ENCODE peak calls at places on chromosomes 4 and X, in ten cellular contexts. A is NCI-H345, H is AG09319, I is AG08396, R is OCI-M1, J is ELR, C is cardiac muscle cell, W is activated T-cell treated with anti-CD3 and anti-CD28 coated beads for 24 hours, F is HEK293T, M is HFFc6. D is an unnamed sample.

GRCh38 chr4:124177647-124178425 is 534.7 kb downstream of the ANKRD50 start:
- DNase-seq in F (no peak), M (peak), W (no peak), A (no peak), J (peak), H (peak), I (peak), C (peak), R (no peak), D (no peak)

GRCh38 chrX:39855748-39856129 is 242.0 kb downstream of the BCOR start:
- DNase-seq in F (no peak), A (peak), H (no peak), J (peak), R (peak), W (peak), M (no peak), I (peak), C (peak), D (no peak)

GRCh38 chr4:1200425-1201035 is 28.1 kb upstream of the SPON2 start:
- DNase-seq in A (no peak), F (no peak), W (no peak), H (peak), J (peak), M (peak), R (no peak), I (peak), C (peak), D (peak)

GRCh38 chr4:55830741-55831140 is 11.2 kb downstream of the EXOC1L start:
- DNase-seq in M (no peak), I (no peak), A (no peak), R (no peak), C (no peak), W (no peak), H (no peak), F (no peak), J (no peak), D (no peak)

GRCh38 chr4:44319129-44319528 is 129.5 kb downstream of the KCTD8 start:
- DNase-seq in W (no peak), J (no peak), H (no peak), M (no peak), R (no peak), A (no peak), C (no peak), F (no peak), I (no peak), D (no peak)

GRCh38 chr4:117968606-117969005 is 65.7 kb upstream of the NDST3 start:
- DNase-seq in I (no peak), A (no peak), C (no peak), J (no peak), R (peak), H (no peak), F (no peak), M (no peak), W (no peak), D (no peak)

GRCh38 chrX:24506082-24506481 is 41.0 kb downstream of the PDK3 start:
- DNase-seq in C (peak), F (no peak), A (no peak), W (no peak), J (peak), I (peak), M (peak), H (no peak), R (peak), D (no peak)

GRCh38 chr4:171834640-171835039 is 21.4 kb downstream of the GALNTL6 start:
- DNase-seq in M (no peak), W (no peak), H (no peak), I (no peak), F (no peak), A (no peak), C (no peak), R (peak), J (no peak), D (no peak)

GRCh38 chrX:130171446-130172126 is at the start of gene RAB33A:
- DNase-seq in M (no peak), C (peak), H (no peak), F (no peak), A (peak), J (peak), R (peak), W (no peak), I (peak), D (peak)

GRCh38 chr4:109945056-109945455 is 32.4 kb downstream of the EGF start:
- DNase-seq in C (no peak), A (no peak), W (no peak), F (no peak), J (peak), H (no peak), I (no peak), M (no peak), R (no peak), D (no peak)

GRCh38 chrX:46574941-46575381 is 1.4 kb downstream of the CHST7 start:
- DNase-seq in I (no peak), W (no peak), J (peak), C (peak), A (peak), H (no peak), R (no peak), F (no peak), M (no peak), D (peak)

GRCh38 chr4:20062054-20062453 is 189.7 kb upstream of the SLIT2 start:
- DNase-seq in W (no peak), A (no peak), R (no peak), M (no peak), J (no peak), C (peak), I (no peak), F (no peak), H (no peak), D (no peak)

GRCh38 chrX:113996781-113997180 is 587.1 kb upstream of the HTR2C start:
- DNase-seq in M (no peak), I (no peak), F (no peak), C (no peak), A (no peak), R (no peak), J (no peak), H (no peak), W (no peak), D (no peak)

GRCh38 chrX:152632445-152633097 is 5.1 kb upstream of the GABRQ start:
- DNase-seq in M (peak), F (peak), C (peak), I (peak), R (peak), W (peak), J (peak), A (peak), H (peak), D (peak)

GRCh38 chr4:6910340-6910959 is 824 bp downstream of the TBC1D14 start:
- DNase-seq in W (no peak), J (no peak), I (peak), M (no peak), A (no peak), R (no peak), F (peak), C (no peak), H (no peak), D (no peak)

GRCh38 chrX:109840585-109840984 is 107.5 kb upstream of the ACSL4 start:
- DNase-seq in I (peak), J (peak), A (no peak), F (no peak), M (peak), R (peak), H (peak), W (no peak), C (peak), D (peak)

GRCh38 chr4:6983500-6984142 is 59.6 kb upstream of the TADA2B start:
- DNase-seq in M (no peak), W (no peak), C (no peak), H (no peak), I (no peak), J (no peak), F (no peak), R (no peak), A (no peak), D (no peak)

GRCh38 chr4:3299122-3299521 is 6.3 kb downstream of the RGS12 start:
- DNase-seq in I (no peak), H (no peak), M (no peak), F (no peak), A (no peak), R (no peak), C (no peak), J (no peak), W (no peak), D (no peak)

GRCh38 chrX:9622128-9622527 is 143.5 kb downstream of the GPR143 start:
- DNase-seq in W (peak), M (no peak), R (no peak), F (no peak), I (no peak), H (no peak), J (no peak), A (no peak), C (no peak), D (no peak)

GRCh38 chr4:2583517-2583916 is 47.1 kb downstream of the FAM193A start:
- DNase-seq in C (peak), H (peak), W (no peak), M (no peak), I (no peak), R (no peak), F (no peak), J (no peak), A (no peak), D (no peak)

D was measured in right cardiac atrium.